ENCODE peak calls at places on chromosomes 11 and 22, in six cellular contexts. M, O, X, E, F and K are unnamed samples.

GRCh38 chr11:35964846-35965245 is 21.0 kb downstream of the LDLRAD3 start:
- DNase-seq in M (no peak), O (no peak), X (no peak), E (no peak), F (no peak), K (no peak)

GRCh38 chr11:35662649-35663407 is at the start of gene TRIM44:
- DNase-seq in M (peak), O (peak), X (peak), E (peak), F (peak), K (peak)

GRCh38 chr11:111021131-111021530 is 224.4 kb upstream of the POU2AF2 start:
- DNase-seq in M (no peak), O (no peak), X (no peak), E (no peak), F (peak), K (no peak)

GRCh38 chr22:29693671-29694070 is 26.1 kb upstream of the CABP7 start:
- DNase-seq in M (no peak), O (no peak), X (no peak), E (no peak), F (no peak), K (peak)

GRCh38 chr22:24807284-24807950 is 1.4 kb downstream of the SGSM1 start:
- DNase-seq in M (peak), O (no peak), X (peak), E (peak), F (peak), K (no peak)

GRCh38 chr11:128776434-128777284 is 82.8 kb downstream of the FLI1 start:
- DNase-seq in M (no peak), O (no peak), X (peak), E (no peak), F (peak), K (peak)

GRCh38 chr11:6650980-6651379 is 4.6 kb downstream of the DCHS1 start:
- DNase-seq in M (no peak), O (no peak), X (no peak), E (no peak), F (no peak), K (peak)

GRCh38 chr11:23212829-23213228 is 352.6 kb upstream of the CCDC179 start:
- DNase-seq in M (no peak), O (no peak), X (no peak), E (no peak), F (no peak), K (no peak)

GRCh38 chr22:27112273-27112672 is 454.9 kb downstream of the MIAT start:
- DNase-seq in M (no peak), O (no peak), X (no peak), E (no peak), F (no peak), K (no peak)

GRCh38 chr22:49366437-49366836 is 461.2 kb downstream of the BRD1 start:
- DNase-seq in M (no peak), O (no peak), X (no peak), E (peak), F (no peak), K (no peak)

GRCh38 chr11:8222820-8223512 is 40.7 kb downstream of the LMO1 start:
- DNase-seq in M (no peak), O (no peak), X (no peak), E (no peak), F (no peak), K (no peak)

GRCh38 chr11:122108192-122108799 is 7.7 kb downstream of the BLID start:
- DNase-seq in M (no peak), O (no peak), X (no peak), E (no peak), F (peak), K (no peak)

GRCh38 chr11:31045335-31045734 is 324.2 kb downstream of the DCDC1 start:
- DNase-seq in M (no peak), O (no peak), X (no peak), E (no peak), F (peak), K (peak)

GRCh38 chr11:26201411-26201810 is 130.5 kb upstream of the ANO3 start:
- DNase-seq in M (no peak), O (no peak), X (no peak), E (no peak), F (no peak), K (peak)

GRCh38 chr22:49023161-49023878 is 804.4 kb downstream of the BRD1 start:
- DNase-seq in M (no peak), O (no peak), X (no peak), E (peak), F (no peak), K (no peak)

GRCh38 chr22:45420011-45420410 is 6.5 kb downstream of the RIBC2 start:
- DNase-seq in M (no peak), O (no peak), X (no peak), E (no peak), F (no peak), K (no peak)

GRCh38 chr22:44399906-44400762 is 87.4 kb upstream of the SHISAL1 start:
- DNase-seq in M (peak), O (no peak), X (no peak), E (peak), F (no peak), K (no peak)

GRCh38 chr11:123587044-123587443 is 67.4 kb downstream of the SCN3B start:
- DNase-seq in M (no peak), O (no peak), X (no peak), E (no peak), F (no peak), K (peak)

GRCh38 chr11:76635991-76636520 is 34.5 kb downstream of the LRRC32 start:
- DNase-seq in M (no peak), O (no peak), X (no peak), E (peak), F (no peak), K (no peak)

GRCh38 chr11:133361689-133361994 is 170.7 kb downstream of the OPCML start:
- DNase-seq in M (no peak), O (no peak), X (no peak), E (no peak), F (no peak), K (no peak)

GRCh38 chr11:78209478-78209877 is 20.8 kb downstream of the USP35 start:
- DNase-seq in M (no peak), O (no peak), X (peak), E (no peak), F (no peak), K (no peak)

GRCh38 chr11:96227244-96227643 is 115.8 kb downstream of the MAML2 start:
- DNase-seq in M (no peak), O (no peak), X (no peak), E (no peak), F (no peak), K (peak)
- H3K27ac ChIP-seq in M (no peak), O (no peak), X (no peak), E (peak), F (no peak), K (peak)

DNA sequence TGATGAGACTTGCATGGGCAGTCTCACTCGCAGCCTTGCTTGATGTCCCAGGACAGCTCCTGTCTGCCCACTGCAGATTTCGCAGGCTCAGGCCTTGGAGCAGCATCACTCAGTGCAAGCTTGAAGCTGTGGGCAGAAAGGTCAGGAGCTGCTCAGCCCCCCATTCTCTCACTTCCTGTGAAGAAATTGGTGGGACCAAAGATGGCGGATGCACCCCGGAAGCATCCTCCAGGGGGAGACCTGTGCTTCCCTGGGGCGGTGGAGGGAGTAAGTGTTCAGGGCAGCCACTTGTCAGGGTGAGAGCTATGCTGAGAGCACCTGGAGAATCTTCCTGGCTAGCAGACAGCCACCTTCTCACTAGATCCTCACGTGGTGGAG is 11.3 kb downstream of the PLAAT2 start:
- DNase-seq in M (no peak), O (no peak), X (no peak), E (peak), F (no peak), K (no peak)
- H3K27ac ChIP-seq in M (no peak), O (no peak), X (no peak), E (no peak), F (no peak), K (no peak)

GRCh38 chr11:2898366-2899079 is 12.9 kb upstream of the CDKN1C start:
- DNase-seq in M (no peak), O (no peak), X (peak), E (peak), F (no peak), K (peak)

GRCh38 chr11:2893021-2893528 is 7.5 kb upstream of the CDKN1C start:
- DNase-seq in M (no peak), O (no peak), X (no peak), E (no peak), F (no peak), K (no peak)

GRCh38 chr11:2897048-2897447 is 11.5 kb upstream of the CDKN1C start:
- DNase-seq in M (no peak), O (no peak), X (no peak), E (no peak), F (no peak), K (no peak)

GRCh38 chr11:2893935-2894334 is 8.4 kb upstream of the CDKN1C start:
- DNase-seq in M (no peak), O (no peak), X (no peak), E (no peak), F (no peak), K (no peak)

GRCh38 chr11:2896047-2896446 is 10.5 kb upstream of the CDKN1C start:
- DNase-seq in M (no peak), O (no peak), X (no peak), E (no peak), F (no peak), K (no peak)
- H3K27ac ChIP-seq in M (no peak), O (no peak), X (no peak), E (no peak), F (no peak), K (no peak)

DNA sequence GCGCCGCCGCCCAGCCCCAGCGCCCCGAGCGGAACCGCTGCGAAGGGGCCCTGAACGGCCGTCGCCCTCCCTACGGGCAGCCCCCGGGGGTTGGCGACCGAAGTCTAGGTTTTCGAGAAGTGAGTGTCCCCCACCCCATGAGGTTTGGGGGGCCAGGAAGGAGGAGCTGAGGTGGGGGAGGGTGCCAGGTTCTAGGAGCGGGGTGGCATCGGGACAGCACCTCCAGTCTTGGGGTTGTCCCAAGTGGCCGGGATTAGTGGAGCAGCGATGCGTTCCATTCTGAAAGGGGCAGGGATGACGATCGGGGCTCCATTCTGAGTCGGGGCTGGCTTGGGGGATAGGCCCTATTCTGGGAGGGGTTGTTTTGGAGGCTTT is 408 bp downstream of the PPP2R5B start:
- DNase-seq in M (peak), O (no peak), X (no peak), E (peak), F (no peak), K (peak)
- H3K27ac ChIP-seq in M (peak), O (peak), X (peak), E (peak), F (no peak), K (no peak)

GRCh38 chr11:112903310-112903709 is 57.9 kb upstream of the NCAM1 start:
- DNase-seq in M (no peak), O (peak), X (no peak), E (no peak), F (no peak), K (no peak)

GRCh38 chr11:112899235-112899634 is 62.0 kb upstream of the NCAM1 start:
- DNase-seq in M (no peak), O (no peak), X (no peak), E (no peak), F (no peak), K (no peak)

GRCh38 chr11:112901904-112902303 is 59.3 kb upstream of the NCAM1 start:
- DNase-seq in M (no peak), O (no peak), X (no peak), E (no peak), F (no peak), K (no peak)

DNA sequence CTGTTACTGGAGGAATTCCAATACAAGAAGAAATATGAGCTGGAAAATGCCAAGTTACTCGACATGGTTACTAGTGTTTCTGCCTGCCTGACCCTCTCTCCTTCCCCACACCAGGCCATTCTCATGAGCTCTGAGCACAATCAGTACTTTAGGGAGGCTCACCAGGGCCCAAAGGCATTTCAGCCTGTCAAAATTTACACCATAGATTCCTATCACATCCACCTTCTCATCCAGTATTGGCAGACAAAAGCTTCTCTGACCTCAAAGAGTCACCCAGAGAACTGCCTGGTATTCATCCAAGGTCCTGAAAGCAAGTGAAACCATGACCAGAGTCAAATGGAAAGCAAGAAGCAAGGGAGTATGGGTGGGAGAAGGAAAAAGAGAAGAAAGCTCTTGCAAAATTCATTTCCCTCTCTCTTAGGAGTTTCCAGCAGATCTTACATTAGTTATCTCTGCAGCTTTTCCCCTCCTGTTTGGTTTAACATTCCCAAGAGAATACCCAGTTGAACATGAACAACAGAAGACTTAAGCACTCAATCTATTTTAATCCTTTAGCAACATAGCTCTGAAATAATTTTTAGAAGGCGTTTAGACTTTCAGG is 58.7 kb upstream of the NCAM1 start:
- DNase-seq in M (no peak), O (no peak), X (no peak), E (no peak), F (no peak), K (no peak)
- H3K27ac ChIP-seq in M (peak), O (peak), X (peak), E (no peak), F (no peak), K (no peak)